ENCODE peak calls at places on chromosomes 12 and 14, in ten cellular contexts. L is RWPE1, T is pancreas, V is GM13977, Z is heart left ventricle, S is GM12878, O is left ventricle myocardium inferior, E is esophagus squamous epithelium, K is uterus, D is prostate gland. A is an unnamed sample.

GRCh38 chr12:2615665-2616387 is 178.9 kb upstream of the FKBP4 start:
- DNase-seq in L (no peak), T (no peak), V (no peak), Z (peak), S (no peak), O (peak), E (no peak), K (no peak), D (no peak), A (peak)

GRCh38 chr12:52119398-52120254 is 40.1 kb downstream of the SMIM41 start:
- DNase-seq in L (peak), T (peak), V (peak), Z (no peak), S (no peak), O (peak), E (no peak), K (no peak), D (no peak), A (peak)

GRCh38 chr14:95257521-95257920 is 62.2 kb downstream of the CLMN start:
- DNase-seq in L (no peak), T (no peak), V (no peak), Z (no peak), S (no peak), O (no peak), E (no peak), K (no peak), D (no peak), A (no peak)

GRCh38 chr12:57160021-57160420 is 12.6 kb upstream of the LRP1-AS start:
- DNase-seq in L (no peak), T (no peak), V (no peak), Z (no peak), S (no peak), O (no peak), E (no peak), K (no peak), D (no peak), A (no peak)

GRCh38 chr12:123634142-123634561 is 523 bp downstream of the GTF2H3 start:
- DNase-seq in L (no peak), T (no peak), V (no peak), Z (no peak), S (no peak), O (no peak), E (no peak), K (no peak), D (no peak), A (no peak)

GRCh38 chr14:69101331-69101826 is 51.5 kb downstream of the DCAF5 start:
- DNase-seq in L (peak), T (no peak), V (no peak), Z (peak), S (no peak), O (no peak), E (no peak), K (peak), D (peak), A (peak)

GRCh38 chr12:1851126-1851791 is 30.9 kb downstream of the LRTM2 start:
- DNase-seq in L (peak), T (no peak), V (no peak), Z (no peak), S (no peak), O (no peak), E (no peak), K (no peak), D (no peak), A (peak)

GRCh38 chr12:24864796-24865125 is 84.1 kb downstream of the BCAT1 start:
- DNase-seq in L (no peak), T (no peak), V (peak), Z (no peak), S (no peak), O (no peak), E (no peak), K (no peak), D (no peak), A (no peak)

GRCh38 chr12:2984698-2985097 is 25.5 kb downstream of the TEAD4 start:
- DNase-seq in L (no peak), T (no peak), V (no peak), Z (no peak), S (no peak), O (no peak), E (no peak), K (no peak), D (no peak), A (no peak)

GRCh38 chr14:104213301-104214034 is 75.1 kb downstream of the KIF26A start:
- DNase-seq in L (no peak), T (no peak), V (no peak), Z (no peak), S (no peak), O (no peak), E (no peak), K (no peak), D (no peak), A (no peak)

GRCh38 chr12:19744760-19745218 is 305.5 kb downstream of the AEBP2 start:
- DNase-seq in L (no peak), T (no peak), V (no peak), Z (no peak), S (no peak), O (no peak), E (no peak), K (no peak), D (no peak), A (peak)

GRCh38 chr12:122921917-122922316 is 26.0 kb upstream of the VPS37B start:
- DNase-seq in L (no peak), T (no peak), V (peak), Z (no peak), S (no peak), O (no peak), E (no peak), K (no peak), D (no peak), A (no peak)

GRCh38 chr14:53630336-53630735 is 326.3 kb downstream of the BMP4 start:
- DNase-seq in L (no peak), T (no peak), V (no peak), Z (peak), S (no peak), O (no peak), E (no peak), K (no peak), D (no peak), A (no peak)

GRCh38 chr12:22527999-22528398 is 16.3 kb downstream of the C2CD5 start:
- DNase-seq in L (peak), T (no peak), V (no peak), Z (no peak), S (no peak), O (no peak), E (no peak), K (no peak), D (no peak), A (peak)

GRCh38 chr12:102481705-102482104 is 1.3 kb upstream of the IGF1 start:
- DNase-seq in L (no peak), T (no peak), V (no peak), Z (no peak), S (no peak), O (no peak), E (no peak), K (no peak), D (no peak), A (no peak)

GRCh38 chr14:81673930-81674329 is 140.3 kb upstream of the SEL1L start:
- DNase-seq in L (no peak), T (no peak), V (no peak), Z (no peak), S (no peak), O (no peak), E (no peak), K (no peak), D (no peak), A (no peak)

GRCh38 chr14:63091394-63091996 is 46.2 kb upstream of the KCNH5 start:
- DNase-seq in L (no peak), T (no peak), V (no peak), Z (no peak), S (no peak), O (no peak), E (no peak), K (no peak), D (no peak), A (no peak)

GRCh38 chr12:53098354-53098981 is 1.0 kb downstream of the IGFBP6 start:
- DNase-seq in L (peak), T (no peak), V (peak), Z (peak), S (no peak), O (peak), E (no peak), K (peak), D (no peak), A (peak)

GRCh38 chr14:95533391-95533821 is 1.4 kb upstream of the GLRX5 start:
- DNase-seq in L (no peak), T (no peak), V (no peak), Z (no peak), S (no peak), O (no peak), E (no peak), K (no peak), D (no peak), A (peak)

GRCh38 chr14:92654206-92654901 is 94.1 kb downstream of the LGMN start:
- DNase-seq in L (no peak), T (no peak), V (no peak), Z (no peak), S (no peak), O (no peak), E (no peak), K (no peak), D (no peak), A (no peak)

GRCh38 chr14:105492966-105493871 is 2.2 kb downstream of the TEDC1 start:
- DNase-seq in L (no peak), T (peak), V (no peak), Z (no peak), S (no peak), O (peak), E (no peak), K (peak), D (no peak), A (no peak)
- TF ChIP-seq CTCF in L (no peak), T (no peak), V (no peak), Z (no peak), S (no peak), O (no peak), E (no peak), K (no peak), D (no peak), A (no peak)

GRCh38 chr12:119169150-119169549 is 9.6 kb upstream of the HSPB8 start:
- DNase-seq in L (no peak), T (no peak), V (no peak), Z (no peak), S (no peak), O (no peak), E (no peak), K (no peak), D (no peak), A (no peak)

GRCh38 chr12:119171266-119171665 is 7.5 kb upstream of the HSPB8 start:
- DNase-seq in L (no peak), T (no peak), V (no peak), Z (no peak), S (no peak), O (no peak), E (no peak), K (no peak), D (no peak), A (no peak)

GRCh38 chr12:119168721-119169120 is 10.0 kb upstream of the HSPB8 start:
- DNase-seq in L (no peak), T (no peak), V (no peak), Z (no peak), S (no peak), O (no peak), E (no peak), K (no peak), D (no peak), A (no peak)

GRCh38 chr12:119171691-119172090 is 7.0 kb upstream of the HSPB8 start:
- DNase-seq in L (no peak), T (no peak), V (no peak), Z (no peak), S (no peak), O (no peak), E (no peak), K (no peak), D (no peak), A (no peak)

GRCh38 chr12:119167904-119168303 is 10.8 kb upstream of the HSPB8 start:
- DNase-seq in L (no peak), T (no peak), V (no peak), Z (no peak), S (no peak), O (no peak), E (no peak), K (no peak), D (no peak), A (no peak)
- TF ChIP-seq CTCF in L (no peak), T (no peak), V (no peak), Z (no peak), S (no peak), O (no peak), E (no peak), K (no peak), D (no peak), A (no peak)

GRCh38 chr12:5872745-5873144 is 72.3 kb downstream of the ANO2 start:
- DNase-seq in L (peak), T (no peak), V (no peak), Z (no peak), S (no peak), O (no peak), E (no peak), K (no peak), D (no peak), A (no peak)
- TF ChIP-seq CTCF in L (no peak), T (no peak), V (peak), Z (no peak), S (peak), O (peak), E (peak), K (no peak), D (no peak), A (no peak)

GRCh38 chr14:77320238-77320935 is at the start of gene POMT2:
- DNase-seq in L (peak), T (peak), V (peak), Z (peak), S (peak), O (peak), E (peak), K (peak), D (peak), A (peak)
- TF ChIP-seq CTCF in L (peak), T (no peak), V (peak), Z (peak), S (peak), O (peak), E (peak), K (no peak), D (peak), A (no peak)

DNA sequence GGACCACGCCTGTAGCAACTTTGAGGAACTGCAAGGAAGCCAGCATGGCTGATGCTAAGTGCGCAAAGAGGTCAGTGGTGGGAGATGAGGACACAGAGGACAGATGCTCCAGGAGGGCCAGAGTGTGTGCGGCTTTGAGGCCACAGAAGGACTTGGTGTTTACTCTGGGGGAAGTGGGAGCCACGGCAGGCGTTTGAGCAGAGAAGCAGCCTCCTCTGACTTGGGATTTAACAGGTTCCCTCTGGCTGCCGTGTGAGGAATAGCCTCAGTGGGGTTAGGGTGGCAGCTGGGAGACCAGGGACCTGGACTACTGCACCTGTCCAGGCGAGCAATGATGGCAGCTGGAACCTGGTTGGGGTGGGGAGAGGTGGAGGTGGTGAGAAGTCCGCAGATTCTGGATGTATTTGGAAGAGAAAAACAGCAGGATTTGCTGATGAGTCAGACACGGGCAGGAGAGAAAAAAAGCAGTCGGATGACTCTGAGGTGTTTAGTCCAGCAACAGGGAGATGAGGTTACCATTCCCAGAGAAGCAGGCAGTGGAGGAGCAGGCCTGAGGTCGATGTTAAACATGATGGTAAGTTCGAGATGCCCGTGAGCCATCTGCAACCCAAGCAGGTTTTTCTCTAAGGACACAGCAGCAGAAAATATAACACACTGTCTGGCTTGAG is 143.5 kb downstream of the SCARB1 start:
- DNase-seq in L (peak), T (no peak), V (no peak), Z (no peak), S (no peak), O (no peak), E (no peak), K (peak), D (no peak), A (peak)
- TF ChIP-seq CTCF in L (peak), T (no peak), V (no peak), Z (peak), S (no peak), O (peak), E (peak), K (no peak), D (no peak), A (peak)

GRCh38 chr14:60721331-60722162 is 2.6 kb downstream of the SIX4 start:
- DNase-seq in L (peak), T (peak), V (peak), Z (peak), S (no peak), O (no peak), E (no peak), K (peak), D (peak), A (peak)
- TF ChIP-seq CTCF in L (peak), T (peak), V (peak), Z (peak), S (peak), O (peak), E (peak), K (peak), D (no peak), A (peak)

GRCh38 chr14:22052795-22053194 is 379.2 kb upstream of the OR4E1 start:
- DNase-seq in L (no peak), T (no peak), V (no peak), Z (no peak), S (no peak), O (no peak), E (no peak), K (no peak), D (no peak), A (no peak)

GRCh38 chr14:22044193-22044592 is 370.6 kb upstream of the OR4E1 start:
- DNase-seq in L (no peak), T (no peak), V (no peak), Z (no peak), S (no peak), O (no peak), E (no peak), K (no peak), D (no peak), A (no peak)

GRCh38 chr14:22046063-22046462 is 372.4 kb upstream of the OR4E1 start:
- DNase-seq in L (no peak), T (no peak), V (no peak), Z (no peak), S (no peak), O (no peak), E (no peak), K (no peak), D (no peak), A (no peak)

GRCh38 chr14:22047105-22047504 is 373.5 kb upstream of the OR4E1 start:
- DNase-seq in L (peak), T (no peak), V (peak), Z (no peak), S (no peak), O (no peak), E (no peak), K (no peak), D (no peak), A (peak)
- TF ChIP-seq CTCF in L (no peak), T (no peak), V (peak), Z (peak), S (peak), O (peak), E (peak), K (no peak), D (no peak), A (peak)

GRCh38 chr14:75577724-75578098 is 709 bp upstream of the FLVCR2 start:
- DNase-seq in L (peak), T (peak), V (peak), Z (peak), S (peak), O (peak), E (peak), K (peak), D (peak), A (peak)

GRCh38 chr14:75577090-75577489 is 1.3 kb upstream of the FLVCR2 start:
- DNase-seq in L (no peak), T (no peak), V (peak), Z (no peak), S (no peak), O (no peak), E (no peak), K (no peak), D (no peak), A (no peak)

GRCh38 chr14:75579882-75580281 is 1.5 kb downstream of the FLVCR2 start:
- DNase-seq in L (no peak), T (no peak), V (no peak), Z (peak), S (no peak), O (peak), E (no peak), K (no peak), D (no peak), A (peak)

GRCh38 chr14:75578099-75578785 is at the start of gene FLVCR2:
- DNase-seq in L (peak), T (peak), V (peak), Z (peak), S (no peak), O (peak), E (no peak), K (peak), D (peak), A (peak)

GRCh38 chr14:75578786-75579781 is 664 bp downstream of the FLVCR2 start:
- DNase-seq in L (no peak), T (peak), V (no peak), Z (no peak), S (no peak), O (no peak), E (no peak), K (no peak), D (peak), A (peak)
- TF ChIP-seq CTCF in L (no peak), T (no peak), V (no peak), Z (peak), S (no peak), O (peak), E (peak), K (no peak), D (no peak), A (peak)